ENCODE peak calls at places on chromosomes 5 and 9, in four cellular contexts. G is heart left ventricle, A is thyroid gland, Q is epithelial cell of proximal tubule. N is an unnamed sample.

GRCh38 chr5:75050415-75050814 is 1.9 kb downstream of the GCNT4 start:
- DNase-seq in Q (no peak), G (no peak), A (no peak), N (no peak)

GRCh38 chr5:96408276-96408777 is 24.7 kb downstream of the PCSK1 start:
- DNase-seq in G (no peak), A (no peak), Q (no peak), N (no peak)

GRCh38 chr5:133293953-133294352 is 242.1 kb downstream of the HSPA4 start:
- DNase-seq in G (no peak), Q (no peak), A (no peak), N (no peak)

GRCh38 chr5:131644822-131645221 is 9.8 kb upstream of the RAPGEF6 start:
- DNase-seq in Q (no peak), A (no peak), G (no peak), N (no peak)

GRCh38 chr5:110785356-110785755 is 46.5 kb downstream of the SLC25A46 start:
- DNase-seq in Q (peak; percentile 2), G (no peak), A (no peak), N (no peak)

GRCh38 chr5:96051401-96051830 is 89.8 kb upstream of the ELL2 start:
- DNase-seq in A (peak; percentile 66), Q (no peak), G (no peak), N (no peak)

GRCh38 chr5:61030163-61030482 is 85.1 kb downstream of the NDUFAF2 start:
- DNase-seq in G (no peak), A (no peak), Q (no peak), N (no peak)

GRCh38 chr5:93793159-93793781 is 51.9 kb upstream of the POU5F2 start:
- DNase-seq in G (no peak), Q (no peak), A (no peak), N (no peak)

GRCh38 chr9:90095682-90096081 is 490.9 kb downstream of the GADD45G start:
- DNase-seq in Q (no peak), A (no peak), G (no peak), N (no peak)

GRCh38 chr5:3962113-3962512 is 366.5 kb downstream of the IRX1 start:
- DNase-seq in G (no peak), A (no peak), Q (no peak), N (no peak)

GRCh38 chr5:2756211-2756746 is 4.8 kb upstream of the IRX2 start:
- DNase-seq in A (no peak), G (no peak), Q (no peak), N (no peak)

GRCh38 chr9:136670571-136671253 is 8.0 kb downstream of the EGFL7 start:
- DNase-seq in G (no peak), A (peak; percentile 28), Q (no peak), N (no peak)

GRCh38 chr9:130728721-130729120 is 35.1 kb downstream of the EXOSC2 start:
- DNase-seq in A (no peak), Q (no peak), G (no peak), N (no peak)

GRCh38 chr5:180111273-180111695 is 39.7 kb upstream of the RNF130 start:
- DNase-seq in Q (no peak), A (no peak), G (no peak), N (no peak)

GRCh38 chr5:179553875-179554274 is 3.5 kb downstream of the RUFY1 start:
- DNase-seq in G (peak; percentile 43), A (no peak), Q (no peak), N (peak; percentile 63)

GRCh38 chr9:82604947-82605656 is 457.8 kb downstream of the RASEF start:
- DNase-seq in G (no peak), Q (no peak), A (no peak), N (no peak)

GRCh38 chr5:40410939-40411635 is 268.6 kb upstream of the PTGER4 start:
- DNase-seq in A (no peak), G (no peak), Q (no peak), N (no peak)

GRCh38 chr5:39906146-39906545 is 481.4 kb upstream of the DAB2 start:
- DNase-seq in Q (no peak), A (no peak), G (no peak), N (no peak)

GRCh38 chr5:107670927-107671741 is at the start of gene EFNA5:
- DNase-seq in Q (no peak), A (peak; percentile 37), G (peak; percentile 44), N (no peak)

GRCh38 chr9:114532561-114533237 is 27.4 kb upstream of the WHRN start:
- DNase-seq in A (no peak), G (no peak), Q (no peak), N (no peak)

GRCh38 chr9:114539718-114540410 is 34.6 kb upstream of the WHRN start:
- DNase-seq in G (no peak), Q (no peak), A (no peak), N (no peak)

GRCh38 chr9:114538241-114538640 is 33.0 kb upstream of the WHRN start:
- DNase-seq in A (peak; percentile 14), G (no peak), Q (no peak), N (no peak)
- TF ChIP-seq CTCF in A (no peak), G (no peak), Q (peak; percentile 33), N (peak; percentile 37)

GRCh38 chr5:171308453-171309275 is at the start of gene TLX3:
- DNase-seq in A (no peak), G (no peak), Q (no peak), N (no peak)
- H3K4me3 ChIP-seq in A (no peak within 1 kb of the TSS), G (no peak within 1 kb of the TSS), Q (no peak within 1 kb of the TSS), N (no peak within 1 kb of the TSS)

DNA sequence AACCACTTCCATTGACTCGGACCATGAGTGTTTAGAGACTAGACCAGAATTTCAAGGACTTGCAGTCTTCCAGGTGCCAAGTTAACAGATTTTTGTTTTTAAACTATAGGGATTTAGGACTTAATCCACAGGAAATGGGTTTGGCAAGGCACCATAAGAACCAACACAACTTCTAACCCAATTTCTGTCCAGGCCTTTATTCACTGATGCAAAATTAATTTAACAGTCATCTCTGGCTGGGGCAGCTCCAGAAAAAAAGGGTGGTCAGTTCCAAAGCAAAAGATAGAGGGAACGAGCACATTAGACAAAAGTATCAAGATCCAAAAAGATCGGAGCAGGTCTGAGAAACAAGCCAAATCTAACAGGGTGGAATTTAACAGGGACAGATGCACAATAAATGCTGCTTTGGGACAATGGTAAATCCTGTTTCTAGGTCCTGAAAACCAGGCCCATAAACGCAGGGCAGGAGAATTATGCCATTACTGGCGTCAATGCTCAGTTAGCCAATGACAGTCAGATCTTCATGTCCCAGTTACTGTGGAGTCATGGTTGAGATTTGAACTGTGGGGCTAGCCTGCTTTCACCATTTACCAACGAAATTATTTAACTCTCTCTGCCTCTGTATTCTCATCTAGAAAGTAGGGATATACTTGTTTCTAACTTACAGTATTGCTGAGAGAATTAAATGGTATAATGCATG is 590.8 kb upstream of the BRINP1 start:
- DNase-seq in A (no peak), Q (no peak), G (no peak), N (no peak)
- TF ChIP-seq CTCF in A (no peak), Q (no peak), G (no peak), N (no peak)

GRCh38 chr5:43309657-43310056 is 3.6 kb downstream of the HMGCS1 start:
- DNase-seq in G (no peak), Q (peak; percentile 49), A (peak; percentile 24), N (no peak)

GRCh38 chr5:43309122-43309521 is 4.1 kb downstream of the HMGCS1 start:
- DNase-seq in A (no peak), G (no peak), Q (no peak), N (no peak)

GRCh38 chr5:43303242-43303641 is 10.0 kb downstream of the HMGCS1 start:
- DNase-seq in Q (no peak), G (no peak), A (no peak), N (no peak)

GRCh38 chr5:43304520-43304919 is 8.7 kb downstream of the HMGCS1 start:
- DNase-seq in A (no peak), Q (no peak), G (no peak), N (no peak)

GRCh38 chr5:43305948-43306563 is 7.2 kb downstream of the HMGCS1 start:
- DNase-seq in Q (no peak), G (no peak), A (no peak), N (no peak)
- H3K4me3 ChIP-seq in Q (no peak overlapping the region), G (no peak overlapping the region), A (no peak overlapping the region), N (no peak overlapping the region)

GRCh38 chr9:85483214-85483613 is 258.5 kb downstream of the AGTPBP1 start:
- DNase-seq in Q (no peak), A (no peak), G (no peak), N (no peak)
- TF ChIP-seq CTCF in Q (peak; percentile 42), A (no peak), G (peak; percentile 34), N (peak; percentile 26)

DNA sequence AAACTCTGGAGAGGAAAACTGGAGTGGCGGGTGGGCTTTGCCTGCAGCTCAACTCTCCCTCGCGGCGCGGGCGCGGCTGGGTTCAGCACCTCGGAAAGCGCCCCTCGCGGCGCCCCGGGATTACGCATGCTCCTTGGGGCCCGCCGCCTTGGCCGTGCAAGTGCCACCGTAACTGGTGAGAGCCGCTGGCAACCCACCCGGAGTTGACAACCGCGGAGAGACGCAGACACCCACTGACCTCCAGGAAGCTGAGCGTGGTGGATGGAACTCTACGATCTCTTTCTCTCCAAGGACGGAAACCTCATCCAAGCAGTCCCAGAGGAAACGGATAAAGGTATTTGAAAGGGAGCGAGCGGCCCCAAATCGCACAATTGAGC is 194 bp upstream of the RXFP3 start:
- DNase-seq in A (peak; percentile 55), G (peak; percentile 62), Q (peak; percentile 15), N (no peak)
- H3K4me3 ChIP-seq in A (no peak overlapping the region), G (peak overlapping the region; percentile 32), Q (peak overlapping the region; percentile 60), N (peak overlapping the region; percentile 24)

GRCh38 chr9:114186793-114187289 is 31.5 kb downstream of the COL27A1 start:
- DNase-seq in A (no peak), G (peak; percentile 27), Q (no peak), N (no peak)

GRCh38 chr9:114190563-114190905 is 35.2 kb downstream of the COL27A1 start:
- DNase-seq in A (no peak), G (peak; percentile 3), Q (no peak), N (no peak)

GRCh38 chr9:114192539-114192938 is 37.2 kb downstream of the COL27A1 start:
- DNase-seq in A (no peak), Q (no peak), G (no peak), N (no peak)

GRCh38 chr9:114193090-114193489 is 37.8 kb downstream of the COL27A1 start:
- DNase-seq in A (no peak), G (no peak), Q (no peak), N (no peak)

DNA sequence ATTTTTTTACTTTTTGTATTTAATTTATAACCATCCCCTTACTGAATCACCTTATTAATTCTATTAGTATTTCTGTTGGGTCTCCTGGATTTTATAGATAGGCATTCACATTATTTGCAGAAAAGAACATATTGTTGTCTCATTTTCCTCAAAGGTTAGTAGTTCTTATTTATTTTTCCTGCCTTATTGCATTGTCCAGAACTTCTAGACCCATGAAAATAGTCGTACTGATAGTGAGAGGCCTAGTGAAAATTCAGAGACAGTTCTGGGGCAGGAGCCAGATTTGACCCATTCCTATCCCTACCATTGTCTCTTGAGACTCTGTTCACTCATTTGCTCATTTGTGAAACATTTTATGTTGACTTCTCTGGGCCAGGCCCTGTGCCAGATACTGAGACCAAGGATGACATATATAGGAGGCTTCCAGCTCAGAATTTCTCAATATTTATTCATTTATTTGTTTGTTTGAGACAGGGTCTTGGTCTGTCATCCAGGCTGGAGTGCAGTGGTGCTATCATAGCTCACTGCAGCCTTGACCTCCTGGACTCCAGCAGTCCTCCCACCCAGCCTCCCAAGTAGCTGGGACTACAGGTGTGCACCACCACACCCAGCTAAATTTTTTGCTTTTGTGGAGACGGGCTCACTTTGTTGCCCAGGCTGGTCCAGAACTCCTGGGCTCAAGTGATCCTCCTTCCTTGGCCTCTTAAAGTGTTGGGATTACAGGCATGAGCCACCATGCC is 34.7 kb downstream of the COL27A1 start:
- DNase-seq in A (no peak), Q (no peak), G (no peak), N (no peak)
- TF ChIP-seq CTCF in A (no peak), Q (no peak), G (no peak), N (no peak)

GRCh38 chr5:64457846-64458245 is 48.0 kb upstream of the RGS7BP start:
- DNase-seq in Q (no peak), A (no peak), G (no peak), N (no peak)
- H3K4me3 ChIP-seq in Q (no peak overlapping the region), A (no peak overlapping the region), G (no peak overlapping the region), N (no peak overlapping the region)

GRCh38 chr5:84383816-84384603 is 670 bp downstream of the EDIL3 start:
- DNase-seq in G (peak; percentile 36), A (no peak), Q (no peak), N (no peak)
- TF ChIP-seq CTCF in G (no peak), A (no peak), Q (no peak), N (no peak)